ENCODE peak calls at places on chromosomes 11 and 22, in five cellular contexts. T, L, Q, O and A are unnamed samples.

GRCh38 chr11:18669629-18670162 is 28.9 kb upstream of the TMEM86A start:
- DNase-seq in L (no peak), O (no peak), Q (no peak), T (no peak), A (no peak)

GRCh38 chr11:9210922-9211320 is 54.2 kb downstream of the DENND5A start:
- DNase-seq in Q (no peak), L (no peak), T (no peak), O (no peak), A (no peak)

GRCh38 chr22:43992331-43992821 is 31.7 kb upstream of the PARVB start:
- DNase-seq in T (no peak), O (no peak), L (no peak), Q (no peak), A (peak; percentile 35)

GRCh38 chr11:113261709-113262475 is 52.5 kb upstream of the TTC12 start:
- DNase-seq in Q (no peak), O (no peak), T (no peak), L (no peak), A (peak; percentile 89)

GRCh38 chr11:112050721-112051120 is 23.1 kb downstream of the PIH1D2 start:
- DNase-seq in O (no peak), L (no peak), T (no peak), Q (no peak), A (no peak)

GRCh38 chr22:40021401-40022000 is 26.7 kb downstream of the FAM83F start:
- DNase-seq in L (no peak), Q (no peak), T (no peak), O (no peak), A (no peak)

GRCh38 chr22:30809086-30809485 is 114.4 kb downstream of the OSBP2 start:
- DNase-seq in O (no peak), L (no peak), T (no peak), Q (no peak), A (peak; percentile 82)

GRCh38 chr11:96045622-96046456 is 121.9 kb upstream of the MTMR2 start:
- DNase-seq in O (no peak), T (peak; percentile 42), Q (no peak), L (no peak), A (no peak)

GRCh38 chr11:64233913-64234839 is at the start of gene VEGFB:
- DNase-seq in Q (peak; percentile 63), T (peak; percentile 81), O (no peak), L (peak; percentile 66), A (no peak)

GRCh38 chr11:133520707-133521106 is 11.6 kb downstream of the OPCML start:
- DNase-seq in L (no peak), O (no peak), Q (no peak), T (peak; percentile 60), A (peak; percentile 28)

GRCh38 chr11:86805873-86806310 is 5.5 kb downstream of the PRSS23 start:
- DNase-seq in L (no peak), Q (peak; percentile 5), T (no peak), O (no peak), A (peak; percentile 52)

GRCh38 chr11:121416909-121417567 is 35.1 kb upstream of the SORL1 start:
- DNase-seq in L (peak; percentile 16), O (peak; percentile 15), Q (peak; percentile 11), T (peak; percentile 92), A (peak; percentile 94)

GRCh38 chr22:44971651-44972362 is 38.0 kb downstream of the PHF21B start:
- DNase-seq in O (no peak), T (no peak), Q (no peak), L (no peak), A (no peak)

GRCh38 chr11:47590026-47590861 is 3.8 kb downstream of the FAM180B start:
- DNase-seq in L (no peak), O (no peak), T (no peak), Q (no peak), A (no peak)

GRCh38 chr22:48705917-48706605 is 1121.6 kb downstream of the BRD1 start:
- DNase-seq in T (no peak), Q (no peak), O (no peak), L (no peak), A (no peak)

GRCh38 chr11:45799562-45799961 is 5.4 kb upstream of the SLC35C1 start:
- DNase-seq in T (no peak), L (no peak), O (no peak), Q (no peak), A (no peak)

GRCh38 chr22:27032121-27032761 is 374.9 kb downstream of the MIAT start:
- DNase-seq in O (no peak), T (no peak), L (no peak), Q (no peak), A (no peak)

GRCh38 chr11:10770626-10771254 is 19.7 kb downstream of the CTR9 start:
- DNase-seq in L (no peak), T (peak; percentile 63), Q (no peak), O (no peak), A (peak; percentile 30)

GRCh38 chr11:61837411-61838005 is 9.4 kb downstream of the FADS2 start:
- DNase-seq in L (no peak), O (no peak), T (no peak), Q (no peak), A (no peak)

GRCh38 chr11:80980221-80980620 is 1539.4 kb upstream of the TENM4 start:
- DNase-seq in Q (no peak), T (no peak), L (no peak), O (peak; percentile 1), A (peak; percentile 65)